ENCODE peak calls at places on chromosomes 6 and 20, in four cellular contexts. C is esophagus muscularis mucosa, Z is cardiac muscle cell, N is psoas muscle. H is an unnamed sample.

GRCh38 chr6:85390775-85391174 is 59.1 kb upstream of the NT5E start:
- DNase-seq in C (no peak), Z (peak), N (no peak), H (no peak)

GRCh38 chr6:41730531-41731436 is 4.6 kb downstream of the TFEB start:
- DNase-seq in C (no peak), Z (no peak), N (no peak), H (peak)

GRCh38 chr6:106356382-106356781 is 4.1 kb upstream of the CRYBG1 start:
- DNase-seq in C (no peak), Z (no peak), N (no peak), H (no peak)

GRCh38 chr6:53544050-53544499 is 826 bp downstream of the GCLC start:
- DNase-seq in C (no peak), Z (no peak), N (no peak), H (no peak)

GRCh38 chr6:20182926-20183521 is 29.2 kb downstream of the MBOAT1 start:
- DNase-seq in C (no peak), Z (no peak), N (peak), H (peak)

GRCh38 chr20:62925420-62926228 is 681 bp downstream of the DIDO1 start:
- DNase-seq in C (no peak), Z (peak), N (peak), H (no peak)

GRCh38 chr20:298755-299391 is 1.5 kb downstream of the ZCCHC3 start:
- DNase-seq in C (no peak), Z (no peak), N (no peak), H (no peak)

GRCh38 chr6:45607818-45608217 is 230.1 kb upstream of the SUPT3H start:
- DNase-seq in C (peak), Z (peak), N (no peak), H (no peak)

GRCh38 chr6:39870950-39871349 is 63.3 kb downstream of the MOCS1 start:
- DNase-seq in C (no peak), Z (no peak), N (no peak), H (no peak)

GRCh38 chr6:16854986-16855385 is 93.7 kb upstream of the ATXN1 start:
- DNase-seq in C (no peak), Z (no peak), N (no peak), H (no peak)

GRCh38 chr6:167826230-167827061 is at the start of gene AFDN:
- DNase-seq in C (no peak), Z (peak), N (peak), H (peak)

GRCh38 chr6:86888311-86888710 is 49.0 kb upstream of the HTR1E start:
- DNase-seq in C (no peak), Z (no peak), N (no peak), H (no peak)

GRCh38 chr20:62349537-62350097 is 17.5 kb downstream of the LAMA5 start:
- DNase-seq in C (no peak), Z (no peak), N (no peak), H (no peak)

GRCh38 chr6:140671926-140672325 is 1297.5 kb upstream of the CITED2 start:
- DNase-seq in C (no peak), Z (no peak), N (no peak), H (no peak)

GRCh38 chr6:81614292-81614691 is 138.2 kb downstream of the TENT5A start:
- DNase-seq in C (no peak), Z (peak), N (no peak), H (no peak)

GRCh38 chr6:125370343-125370742 is 68.6 kb upstream of the HDDC2 start:
- DNase-seq in C (no peak), Z (no peak), N (no peak), H (no peak)

GRCh38 chr6:54614499-54615195 is 231.9 kb upstream of the FAM83B start:
- DNase-seq in C (no peak), Z (no peak), N (peak), H (no peak)

GRCh38 chr20:51860015-51860882 is 57.9 kb upstream of the SALL4 start:
- DNase-seq in C (no peak), Z (peak), N (no peak), H (no peak)

GRCh38 chr6:116100419-116101297 is at the start of gene NT5DC1:
- DNase-seq in C (peak), Z (peak), N (peak), H (peak)

GRCh38 chr6:42009844-42010184 is 40.5 kb upstream of the TAF8 start:
- DNase-seq in C (no peak), Z (no peak), N (no peak), H (no peak)

GRCh38 chr6:12570461-12571030 is 146.0 kb upstream of the PHACTR1 start:
- DNase-seq in C (no peak), Z (peak), N (no peak), H (no peak)

GRCh38 chr6:7721654-7722053 is 4.2 kb upstream of the BMP6 start:
- DNase-seq in C (no peak), Z (peak), N (no peak), H (no peak)

GRCh38 chr6:112176175-112176574 is 78.2 kb downstream of the LAMA4 start:
- DNase-seq in C (no peak), Z (no peak), N (no peak), H (no peak)

GRCh38 chr6:836276-836853 is 143.4 kb upstream of the EXOC2 start:
- DNase-seq in C (peak), Z (no peak), N (no peak), H (no peak)

GRCh38 chr6:6494677-6495076 is 93.8 kb upstream of the LY86 start:
- DNase-seq in C (peak), Z (no peak), N (peak), H (peak)

GRCh38 chr20:55140631-55141030 is 665.2 kb downstream of the DOK5 start:
- DNase-seq in C (no peak), Z (no peak), N (peak), H (no peak)

GRCh38 chr6:21856096-21856825 is 262.7 kb downstream of the SOX4 start:
- DNase-seq in C (no peak), Z (peak), N (no peak), H (no peak)

GRCh38 chr6:6006428-6007310 is at the start of gene NRN1:
- DNase-seq in C (no peak), Z (no peak), N (no peak), H (no peak)

GRCh38 chr6:37074053-37074827 is 68.8 kb downstream of the FGD2 start:
- DNase-seq in C (no peak), Z (peak), N (peak), H (no peak)

GRCh38 chr6:169231790-169232506 is 21.7 kb downstream of the THBS2 start:
- DNase-seq in C (peak), Z (no peak), N (no peak), H (no peak)

GRCh38 chr20:24648919-24649318 is 179.5 kb downstream of the SYNDIG1 start:
- DNase-seq in C (no peak), Z (no peak), N (no peak), H (no peak)

GRCh38 chr6:28497306-28497705 is 18.3 kb downstream of the GPX6 start:
- DNase-seq in C (no peak), Z (no peak), N (no peak), H (no peak)

GRCh38 chr20:19265646-19266374 is 53.4 kb downstream of the SLC24A3 start:
- DNase-seq in C (no peak), Z (no peak), N (no peak), H (no peak)

GRCh38 chr20:20624914-20625313 is 87.5 kb downstream of the RALGAPA2 start:
- DNase-seq in C (no peak), Z (no peak), N (no peak), H (no peak)

GRCh38 chr6:112021911-112022310 is 32.0 kb upstream of the CCN6 start:
- DNase-seq in C (no peak), Z (no peak), N (no peak), H (no peak)

GRCh38 chr6:30888472-30889137 is 4.3 kb downstream of the DDR1 start:
- DNase-seq in C (no peak), Z (peak), N (no peak), H (no peak)

DNA sequence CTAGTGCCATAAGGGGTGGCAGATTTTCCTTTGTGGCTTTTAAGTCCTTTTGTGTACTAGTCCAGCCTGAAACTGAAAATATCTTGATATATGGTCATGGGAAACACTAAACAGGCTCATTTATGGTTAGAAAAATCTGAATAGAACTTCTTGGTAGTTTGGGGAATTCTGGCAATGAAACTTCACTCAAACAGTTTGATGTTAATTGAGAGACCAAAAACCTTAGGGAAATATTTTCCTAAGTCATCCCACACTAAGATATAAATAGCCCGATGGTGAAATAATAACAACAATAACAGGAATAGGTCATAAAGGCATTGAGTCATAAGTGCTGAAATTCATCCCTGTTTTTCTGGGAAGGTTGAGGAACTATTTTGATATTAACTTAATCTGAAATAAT is 146.2 kb upstream of the SMLR1 start:
- DNase-seq in C (no peak), Z (peak), N (no peak), H (no peak)
- H3K27ac ChIP-seq in C (peak), Z (no peak), N (peak), H (peak)

GRCh38 chr6:152054441-152054840 is 247.0 kb downstream of the ESR1 start:
- DNase-seq in C (no peak), Z (no peak), N (no peak), H (no peak)
- TF ChIP-seq CTCF in C (no peak), Z (no peak), N (no peak), H (no peak)

DNA sequence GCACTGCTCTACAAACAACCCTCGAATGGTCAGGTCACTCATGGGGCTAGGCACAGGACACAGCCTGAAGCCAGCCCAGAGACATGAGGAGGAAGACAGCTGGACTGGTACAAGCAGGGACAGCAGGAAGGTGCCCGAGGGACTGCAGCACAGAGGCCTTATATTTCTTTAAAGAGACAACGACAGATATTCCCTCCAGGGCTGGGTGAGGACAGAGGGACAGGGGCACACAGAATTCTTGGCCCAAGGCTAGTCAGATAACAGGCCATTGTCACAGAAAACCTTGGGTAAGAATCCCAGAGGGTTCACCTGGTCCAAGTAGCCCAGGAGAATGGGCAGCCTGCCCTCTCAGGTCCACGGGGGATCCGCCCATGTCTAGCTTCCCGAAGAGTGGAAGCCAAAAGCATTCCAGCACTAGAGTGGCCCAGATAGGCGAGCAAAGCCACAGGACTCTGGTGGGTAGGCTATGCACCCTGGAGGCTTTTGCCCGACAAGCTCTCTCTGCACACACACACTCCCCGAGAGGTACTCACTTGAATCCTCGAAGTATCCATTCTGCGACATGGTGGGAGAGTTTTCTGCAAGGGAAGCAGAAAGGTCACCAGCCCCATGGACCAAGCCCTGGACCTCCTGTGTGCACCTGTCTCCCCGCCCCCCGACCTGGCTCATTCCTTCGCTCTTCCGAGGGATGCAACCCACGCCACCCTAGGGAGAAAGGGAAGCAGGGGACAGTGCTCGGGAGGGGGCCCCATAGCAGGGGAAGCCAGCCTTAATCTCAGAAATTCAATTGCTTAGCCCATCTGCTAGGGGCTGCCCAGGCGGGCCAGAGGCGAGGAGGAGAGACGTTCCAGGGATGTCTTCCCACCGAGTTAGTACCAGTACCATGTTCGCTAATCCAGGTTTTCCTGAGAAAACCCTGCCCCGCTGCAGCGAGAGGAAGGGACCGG is 1.7 kb downstream of the SLC4A11 start:
- DNase-seq in C (no peak), Z (no peak), N (no peak), H (no peak)
- H3K4me3 ChIP-seq in C (no peak), Z (no peak), N (peak), H (no peak)

GRCh38 chr20:44356353-44356723 is 839 bp downstream of the HNF4A start:
- DNase-seq in C (no peak), Z (peak), N (no peak), H (no peak)
- H3K27ac ChIP-seq in C (no peak), Z (no peak), N (no peak), H (no peak)

GRCh38 chr20:14333734-14334133 is 3.7 kb downstream of the FLRT3 start:
- DNase-seq in C (no peak), Z (no peak), N (no peak), H (no peak)

GRCh38 chr20:14332796-14333345 is 4.5 kb downstream of the FLRT3 start:
- DNase-seq in C (no peak), Z (no peak), N (no peak), H (no peak)

GRCh38 chr20:14335122-14335521 is 2.3 kb downstream of the FLRT3 start:
- DNase-seq in C (no peak), Z (no peak), N (no peak), H (no peak)

GRCh38 chr20:14336667-14337066 is 745 bp downstream of the FLRT3 start:
- DNase-seq in C (no peak), Z (peak), N (no peak), H (no peak)

DNA sequence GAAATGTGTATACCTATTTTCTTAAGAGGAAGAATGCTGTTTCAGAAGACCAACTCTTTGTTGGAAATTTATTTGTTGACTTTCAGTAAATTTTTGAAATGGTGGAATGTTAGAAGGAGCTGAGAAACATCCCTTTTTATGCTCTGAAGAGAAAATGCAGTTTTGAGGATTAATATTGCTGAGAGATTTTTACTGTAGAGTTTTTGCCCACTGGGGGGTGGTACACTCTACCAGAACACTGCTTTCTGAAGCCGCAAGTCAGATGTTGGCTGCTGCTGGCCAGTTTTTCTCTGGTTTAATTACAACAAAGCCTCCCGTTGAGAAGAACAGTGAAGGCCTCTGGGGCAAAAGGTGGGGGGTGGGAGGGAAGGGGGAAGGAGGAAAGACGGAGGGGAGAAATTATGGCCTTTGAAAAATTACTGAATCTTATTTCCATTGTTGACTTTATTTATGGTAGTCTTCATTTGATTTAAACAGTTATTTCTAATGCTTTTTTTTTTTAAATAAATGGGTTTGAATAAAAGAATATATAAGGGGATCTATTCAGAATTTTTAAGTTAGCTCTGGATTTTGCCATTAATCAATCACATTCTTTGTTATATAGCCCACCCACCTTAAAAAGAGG is 3.0 kb downstream of the FLRT3 start:
- DNase-seq in C (no peak), Z (peak), N (no peak), H (no peak)
- TF ChIP-seq CTCF in C (no peak), Z (peak), N (peak), H (peak)

GRCh38 chr20:41028359-41029149 is at the start of gene TOP1:
- DNase-seq in C (peak), Z (peak), N (peak), H (peak)
- H3K4me3 ChIP-seq in C (peak), Z (peak), N (peak), H (peak)

GRCh38 chr6:26477431-26477830 is 19.7 kb downstream of the BTN2A1 start:
- DNase-seq in C (no peak), Z (peak), N (no peak), H (no peak)
- H3K27ac ChIP-seq in C (no peak), Z (no peak), N (no peak), H (no peak)

H was measured in lower lobe of right lung.